ENCODE peak calls at places on chromosomes 4 and X, in four cellular contexts. W is HCT116, Z is H1, O is K562. K is an unnamed sample.

GRCh38 chr4:150366487-150366999 is 215.4 kb upstream of the MAB21L2 start:
- DNase-seq in W (no peak), Z (no peak), O (no peak), K (no peak)

GRCh38 chr4:124936427-124936826 is 223.9 kb upstream of the ANKRD50 start:
- DNase-seq in W (no peak), Z (no peak), O (no peak), K (no peak)

GRCh38 chrX:150460781-150461180 is 97.7 kb downstream of the MAMLD1 start:
- DNase-seq in W (no peak), Z (no peak), O (no peak), K (no peak)

GRCh38 chrX:17030092-17030491 is 83.6 kb downstream of the REPS2 start:
- DNase-seq in W (no peak), Z (no peak), O (no peak), K (no peak)

GRCh38 chrX:9503261-9503660 is 38.4 kb downstream of the TBL1X start:
- DNase-seq in W (no peak), Z (no peak), O (no peak), K (no peak)

GRCh38 chr4:122334828-122335227 is 44.0 kb upstream of the ADAD1 start:
- DNase-seq in W (no peak), Z (no peak), O (no peak), K (no peak)

GRCh38 chrX:74464722-74465121 is 43.4 kb downstream of the SLC16A2 start:
- DNase-seq in W (no peak), Z (no peak), O (no peak), K (no peak)

GRCh38 chr4:130563891-130564418 is 1468.0 kb downstream of the C4orf33 start:
- DNase-seq in W (no peak), Z (no peak), O (no peak), K (no peak)

GRCh38 chr4:152537881-152538280 is 2.0 kb upstream of the FBXW7 start:
- DNase-seq in W (no peak), Z (no peak), O (no peak), K (no peak)

GRCh38 chrX:136708348-136708747 is 60.4 kb downstream of the CD40LG start:
- DNase-seq in W (no peak), Z (no peak), O (peak; percentile 14), K (no peak)

GRCh38 chrX:48498374-48498809 is 10.4 kb upstream of the PORCN start:
- DNase-seq in W (no peak), Z (no peak), O (peak; percentile 38), K (no peak)

GRCh38 chr4:144557404-144557803 is 88.6 kb upstream of the HHIP start:
- DNase-seq in W (no peak), Z (no peak), O (no peak), K (peak; percentile 23)

DNA sequence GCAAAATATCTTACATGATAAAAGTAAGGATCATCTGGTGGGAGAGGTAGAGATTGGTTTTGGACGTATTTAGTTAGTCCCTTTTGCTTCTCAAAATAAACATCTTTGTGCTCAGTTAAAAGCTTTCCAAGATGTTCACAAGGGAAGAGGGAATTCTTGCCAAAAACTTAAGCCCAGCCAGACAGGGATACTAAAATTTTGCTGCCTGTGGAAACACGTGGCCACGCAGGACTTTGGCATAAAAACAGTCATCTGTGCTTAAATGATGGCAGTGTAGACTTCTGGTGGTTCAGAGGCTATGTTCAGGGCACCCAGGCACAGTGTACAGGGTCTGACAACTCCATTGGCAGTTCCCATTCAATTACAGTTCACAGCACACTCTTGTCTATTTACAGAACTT is 93.2 kb upstream of the JADE1 start:
- DNase-seq in W (no peak), Z (no peak), O (no peak), K (no peak)
- TF ChIP-seq JUND in W (no peak), Z (no peak), O (no peak), K (no peak)

GRCh38 chr4:38529189-38530115 is 134.5 kb upstream of the KLF3 start:
- DNase-seq in W (no peak), Z (no peak), O (peak; percentile 95), K (peak; percentile 5)
- TF ChIP-seq JUND in W (no peak), Z (no peak), O (peak; percentile 91), K (no peak)

GRCh38 chrX:132618810-132619209 is 130.0 kb upstream of the MBNL3 start:
- DNase-seq in W (no peak), Z (no peak), O (no peak), K (no peak)
- TF ChIP-seq JUND in W (no peak), Z (no peak), O (no peak), K (no peak)

DNA sequence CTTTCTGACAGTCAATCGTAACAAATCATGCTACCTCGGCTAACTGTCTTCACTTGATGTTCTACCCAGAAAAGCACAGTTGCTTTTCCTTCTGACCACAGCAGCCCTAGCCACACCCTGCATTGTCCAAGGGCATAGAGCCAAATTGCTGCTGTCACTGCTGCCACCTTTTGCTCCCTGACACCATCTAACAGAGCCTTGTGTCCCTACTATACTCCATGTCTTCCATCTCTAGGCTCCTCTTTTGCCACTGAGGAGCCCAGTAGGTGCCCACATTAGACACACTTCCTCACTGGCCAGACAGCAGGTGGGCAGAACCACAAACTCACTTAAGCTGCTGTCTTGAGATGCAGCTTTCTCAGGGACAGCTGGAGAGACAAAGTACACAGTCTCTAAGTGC is 91.4 kb downstream of the ANXA3 start:
- DNase-seq in W (no peak), Z (no peak), O (peak; percentile 75), K (no peak)
- TF ChIP-seq JUND in W (no peak), Z (no peak), O (peak; percentile 21), K (no peak)

GRCh38 chr4:139761461-139761860 is 95.8 kb downstream of the MGST2 start:
- DNase-seq in W (peak; percentile 24), Z (no peak), O (peak; percentile 37), K (no peak)
- TF ChIP-seq JUND in W (no peak), Z (no peak), O (no peak), K (no peak)

K was measured in T47D.